ENCODE peak calls at places on chromosomes 11 and 22, in four cellular contexts. A, P, D and G are unnamed samples.

GRCh38 chr22:41446057-41446501 is 522 bp downstream of the TOB2 start:
- DNase-seq in D (peak; percentile 52), P (no peak), A (no peak), G (no peak)

GRCh38 chr11:114036156-114036811 is 23.2 kb upstream of the ZBTB16 start:
- DNase-seq in P (peak; percentile 88), A (peak; percentile 86), D (peak; percentile 89), G (no peak)

GRCh38 chr11:130464289-130464812 is 15.9 kb downstream of the ADAMTS15 start:
- DNase-seq in D (no peak), A (no peak), P (no peak), G (no peak)

GRCh38 chr11:4032097-4032496 is 62.5 kb upstream of the RRM1 start:
- DNase-seq in P (no peak), A (no peak), D (no peak), G (no peak)

GRCh38 chr22:49354516-49355205 is 473.0 kb downstream of the BRD1 start:
- DNase-seq in A (no peak), P (no peak), D (no peak), G (no peak)

GRCh38 chr22:48147404-48147803 is 1385.0 kb downstream of the TBC1D22A start:
- DNase-seq in A (no peak), P (no peak), D (no peak), G (no peak)

GRCh38 chr22:30325724-30326703 is 727 bp downstream of the TBC1D10A start:
- DNase-seq in A (no peak), P (peak; percentile 21), D (peak; percentile 42), G (no peak)

GRCh38 chr11:107969219-107969618 is 39.5 kb upstream of the CUL5 start:
- DNase-seq in D (no peak), P (no peak), A (no peak), G (no peak)

GRCh38 chr11:12777208-12777874 is 103.1 kb downstream of the TEAD1 start:
- DNase-seq in D (no peak), P (peak; percentile 64), A (peak; percentile 90), G (peak; percentile 73)

GRCh38 chr11:73818838-73819237 is 31.2 kb downstream of the MRPL48 start:
- DNase-seq in D (no peak), P (peak; percentile 26), A (peak; percentile 23), G (no peak)

DNA sequence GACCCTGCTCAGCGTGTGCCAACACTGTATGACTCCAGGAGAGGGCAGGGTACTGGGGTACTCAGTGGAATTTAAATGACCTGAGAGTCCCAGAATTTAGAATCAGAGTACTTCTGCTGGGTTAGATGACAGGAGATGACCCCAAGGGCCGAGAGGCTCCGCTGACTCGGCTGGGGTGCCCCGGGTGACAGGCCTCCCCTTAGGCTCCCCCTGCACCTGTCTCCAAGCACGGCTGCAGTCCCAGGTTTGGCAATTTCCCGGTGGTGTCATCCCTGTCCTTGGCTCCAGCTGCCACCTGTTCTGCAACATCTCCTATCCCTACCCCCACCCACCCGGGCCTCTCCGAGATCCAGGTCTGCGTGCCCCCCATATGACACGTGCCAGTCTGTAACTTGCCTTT is 1.3 kb downstream of the ACTN3 start:
- DNase-seq in A (no peak), P (no peak), D (no peak), G (no peak)
- H3K4me3 ChIP-seq in A (no peak overlapping the region), P (no peak overlapping the region), D (no peak overlapping the region), G (no peak overlapping the region)

GRCh38 chr11:62667460-62667859 is 2.3 kb downstream of the CSKMT start:
- DNase-seq in P (no peak), D (no peak), A (no peak), G (no peak)
- H3K4me3 ChIP-seq in P (no peak overlapping the region), D (no peak overlapping the region), A (no peak overlapping the region), G (no peak overlapping the region)

DNA sequence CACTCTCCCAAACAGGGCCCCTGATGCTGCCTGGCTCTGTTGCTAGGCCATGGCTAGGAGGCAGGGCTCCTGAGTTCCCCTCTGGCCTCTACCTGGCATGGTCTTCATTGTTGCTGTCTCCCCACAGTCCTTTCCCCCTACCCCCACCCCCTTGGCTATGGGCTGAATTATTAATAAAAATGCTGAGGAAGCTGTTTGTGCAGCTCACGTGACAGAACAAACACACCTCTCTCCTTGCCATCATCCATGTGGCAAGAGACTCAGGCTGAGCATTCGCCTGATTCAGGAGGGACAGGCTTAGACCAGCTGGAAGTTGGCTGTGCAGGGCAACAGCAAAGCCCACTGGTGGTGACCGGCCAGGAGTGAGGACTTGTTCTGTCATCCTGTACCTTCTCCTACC is 4.2 kb upstream of the SYT7 start:
- DNase-seq in D (no peak), A (no peak), P (no peak), G (no peak)
- H3K4me3 ChIP-seq in D (no peak overlapping the region), A (no peak overlapping the region), P (no peak overlapping the region), G (no peak overlapping the region)

GRCh38 chr11:71153005-71153395 is 99.4 kb downstream of the SHANK2 start:
- DNase-seq in P (peak; percentile 31), A (peak; percentile 9), D (no peak), G (no peak)
- H3K4me3 ChIP-seq in P (peak overlapping the region; percentile 13), A (peak overlapping the region; percentile 27), D (no peak overlapping the region), G (no peak overlapping the region)

GRCh38 chr11:79471071-79471470 is 30.2 kb upstream of the TENM4 start:
- DNase-seq in D (no peak), A (no peak), P (no peak), G (no peak)

GRCh38 chr11:79472736-79473536 is 32.1 kb upstream of the TENM4 start:
- DNase-seq in P (no peak), D (no peak), A (no peak), G (no peak)
- H3K4me3 ChIP-seq in P (no peak overlapping the region), D (no peak overlapping the region), A (no peak overlapping the region), G (no peak overlapping the region)

GRCh38 chr22:36325163-36326031 is 62.4 kb downstream of the MYH9 start:
- DNase-seq in A (peak; percentile 97), D (no peak), P (peak; percentile 97), G (peak; percentile 80)

GRCh38 chr22:36324414-36324813 is 63.4 kb downstream of the MYH9 start:
- DNase-seq in P (peak; percentile 14), A (no peak), D (no peak), G (no peak)

GRCh38 chr22:36322602-36322915 is 65.2 kb downstream of the MYH9 start:
- DNase-seq in P (no peak), D (no peak), A (no peak), G (no peak)

GRCh38 chr22:36323182-36323854 is 64.4 kb downstream of the MYH9 start:
- DNase-seq in P (peak; percentile 95), D (peak; percentile 62), A (peak; percentile 93), G (no peak)

GRCh38 chr22:36323855-36324331 is 63.9 kb downstream of the MYH9 start:
- DNase-seq in D (peak; percentile 74), A (peak; percentile 66), P (peak; percentile 59), G (no peak)
- H3K4me3 ChIP-seq in D (no peak overlapping the region), A (no peak overlapping the region), P (no peak overlapping the region), G (no peak overlapping the region)

GRCh38 chr22:25110846-25111578 is 88.6 kb upstream of the CRYBB3 start:
- DNase-seq in D (peak; percentile 49), A (peak; percentile 75), P (peak; percentile 91), G (peak; percentile 27)

GRCh38 chr22:25111579-25112517 is 87.8 kb upstream of the CRYBB3 start:
- DNase-seq in A (no peak), P (peak; percentile 19), D (no peak), G (no peak)

GRCh38 chr22:25112538-25113253 is 87.0 kb upstream of the CRYBB3 start:
- DNase-seq in D (no peak), A (no peak), P (no peak), G (no peak)

GRCh38 chr22:25114369-25115362 is 85.0 kb upstream of the CRYBB3 start:
- DNase-seq in D (no peak), A (no peak), P (no peak), G (no peak)

GRCh38 chr22:25113316-25113721 is 86.3 kb upstream of the CRYBB3 start:
- DNase-seq in D (no peak), A (no peak), P (no peak), G (no peak)
- H3K4me3 ChIP-seq in D (peak overlapping the region; percentile 59), A (no peak overlapping the region), P (no peak overlapping the region), G (no peak overlapping the region)